ENCODE peak calls at places on chromosomes 7 and 10, in four cellular contexts. J is A549, A is K562, P is H1. K is an unnamed sample.

GRCh38 chr10:121910673-121911420 is 17.0 kb downstream of the ATE1 start:
- DNase-seq in J (peak), A (no peak), P (no peak), K (no peak)

GRCh38 chr7:71976670-71977069 is 435.5 kb downstream of the CALN1 start:
- DNase-seq in P (no peak), A (no peak), J (no peak), K (no peak)

GRCh38 chr7:121204537-121204936 is 124.3 kb upstream of the WNT16 start:
- DNase-seq in J (no peak), P (no peak), A (no peak), K (no peak)

GRCh38 chr10:131074682-131075081 is 236.8 kb downstream of the TCERG1L start:
- DNase-seq in A (no peak), J (no peak), P (no peak), K (no peak)

GRCh38 chr7:40015790-40016296 is 65.8 kb downstream of the CDK13 start:
- DNase-seq in P (no peak), J (no peak), A (no peak), K (peak)

GRCh38 chr10:30967654-30968421 is 63.8 kb downstream of the ZNF438 start:
- DNase-seq in J (no peak), P (no peak), A (no peak), K (no peak)

GRCh38 chr10:31602541-31603244 is 283.7 kb downstream of the ZEB1 start:
- DNase-seq in P (peak), A (no peak), J (peak), K (no peak)

GRCh38 chr10:121449457-121450045 is 148.7 kb downstream of the FGFR2 start:
- DNase-seq in A (no peak), P (no peak), J (no peak), K (no peak)

GRCh38 chr10:33965795-33966581 is 631.5 kb upstream of the NRP1 start:
- DNase-seq in J (no peak), P (no peak), A (no peak), K (peak)

GRCh38 chr10:118584181-118584954 is 11.1 kb downstream of the PRLHR start:
- DNase-seq in P (no peak), A (no peak), J (no peak), K (no peak)

GRCh38 chr10:16611037-16611436 is 89.4 kb upstream of the C1QL3 start:
- DNase-seq in A (no peak), J (no peak), P (no peak), K (no peak)

GRCh38 chr10:124565565-124566221 is 104.1 kb downstream of the LHPP start:
- DNase-seq in A (peak), P (peak), J (peak), K (peak)

GRCh38 chr10:109593686-109594085 is 329.6 kb downstream of the XPNPEP1 start:
- DNase-seq in J (no peak), P (no peak), A (no peak), K (no peak)

GRCh38 chr10:126783806-126784205 is 113.3 kb upstream of the C10orf90 start:
- DNase-seq in P (no peak), A (no peak), J (no peak), K (no peak)

GRCh38 chr10:32376780-32377179 is 29.8 kb upstream of the EPC1 start:
- DNase-seq in J (no peak), P (no peak), A (no peak), K (no peak)

GRCh38 chr10:104334965-104335650 is 3.2 kb downstream of the ITPRIP start:
- DNase-seq in A (no peak), P (no peak), J (no peak), K (no peak)

GRCh38 chr10:15585303-15585715 is 134.4 kb downstream of the ITGA8 start:
- DNase-seq in A (peak), J (peak), P (peak), K (peak)

GRCh38 chr10:92200564-92200963 is 90.3 kb downstream of the CPEB3 start:
- DNase-seq in A (no peak), J (no peak), P (no peak), K (no peak)

GRCh38 chr10:119770928-119771327 is 45.1 kb downstream of the INPP5F start:
- DNase-seq in J (no peak), A (no peak), P (no peak), K (no peak)

GRCh38 chr7:104328308-104328969 is at the start of gene LHFPL3:
- DNase-seq in J (no peak), P (peak), A (no peak), K (no peak)

GRCh38 chr7:156178214-156178613 is 366.0 kb upstream of the SHH start:
- DNase-seq in P (no peak), A (no peak), J (no peak), K (no peak)

DNA sequence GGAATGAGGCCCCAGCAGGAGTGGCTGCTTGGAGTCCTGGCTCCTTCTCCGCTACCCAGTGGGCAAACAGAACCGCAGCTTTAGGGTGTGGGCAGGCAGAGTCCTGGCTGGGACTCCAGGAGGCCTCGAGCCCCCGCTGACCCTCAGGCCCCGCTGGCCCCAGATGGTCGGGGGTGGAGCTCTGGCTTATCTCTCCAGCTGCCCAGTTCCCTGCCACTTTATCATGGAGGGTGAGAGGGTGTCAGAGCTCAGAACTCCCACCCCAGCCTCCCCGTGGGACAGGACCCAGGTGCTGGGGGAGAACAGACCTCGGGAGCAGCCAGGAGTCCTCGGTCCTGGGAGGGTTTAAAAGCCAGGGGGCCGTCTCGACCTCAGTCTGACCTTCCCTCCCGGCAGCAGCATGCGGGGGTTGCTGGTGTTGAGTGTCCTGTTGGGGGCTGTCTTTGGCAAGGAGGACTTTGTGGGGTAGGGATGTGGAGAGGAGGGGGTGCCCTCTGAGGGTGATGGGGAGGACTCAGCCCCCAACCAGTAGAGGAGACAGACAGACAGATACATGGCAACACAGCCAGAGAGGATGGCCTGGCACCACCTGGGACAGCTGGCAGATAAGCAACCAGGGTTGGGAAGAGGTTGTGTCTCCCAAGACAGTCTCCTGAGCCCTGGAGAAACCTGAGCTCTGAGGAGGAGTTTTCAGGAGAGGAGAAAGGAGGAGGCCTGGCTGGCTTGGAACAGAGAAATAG is at the start of gene CPA1:
- DNase-seq in P (no peak), A (no peak), J (no peak), K (no peak)
- TF ChIP-seq RNF2 in P (no peak), A (no peak), J (no peak), K (no peak)

DNA sequence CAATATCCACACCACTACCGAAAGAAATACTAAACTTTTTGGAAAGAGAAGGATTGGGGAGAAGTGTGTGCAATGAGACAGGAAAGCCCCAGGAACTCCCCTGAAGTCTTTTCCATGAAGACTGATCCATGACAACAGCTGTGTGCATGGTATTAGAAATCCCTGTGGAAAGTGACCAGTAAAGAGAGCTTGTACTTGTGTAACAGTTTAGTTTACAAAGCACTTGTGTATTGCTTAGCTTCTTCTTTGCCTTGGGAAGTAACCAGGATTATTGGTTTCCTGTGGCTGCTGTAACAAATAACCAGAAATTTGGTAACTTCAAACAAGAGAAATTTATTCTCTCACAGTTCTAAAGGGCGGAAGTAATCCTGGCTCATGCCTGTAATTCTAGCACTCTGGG is 18.8 kb downstream of the TFAM start:
- DNase-seq in A (no peak), P (no peak), J (no peak), K (no peak)
- TF ChIP-seq RNF2 in A (no peak), P (no peak), J (no peak), K (no peak)

DNA sequence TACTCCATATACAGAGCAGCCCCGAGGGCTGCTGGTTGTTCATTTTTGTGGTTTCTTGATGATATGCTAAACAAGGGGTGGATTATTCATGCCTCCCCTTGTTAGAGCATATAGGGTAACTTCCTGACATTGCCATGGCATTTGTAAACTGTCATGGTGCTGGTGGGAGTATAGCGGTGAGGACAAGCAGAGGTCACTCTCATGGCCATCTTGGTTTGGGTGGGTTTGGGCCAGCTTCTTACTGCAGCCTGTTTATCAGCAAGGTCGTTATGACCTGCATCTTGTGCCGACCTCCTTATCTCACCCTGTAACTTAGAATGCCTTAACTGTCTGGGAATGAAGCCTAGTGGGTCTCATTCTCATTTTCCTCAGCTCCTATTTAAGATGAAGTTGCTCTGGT is 31.3 kb downstream of the GNAT3 start:
- DNase-seq in A (no peak), J (no peak), P (no peak), K (no peak)
- TF ChIP-seq RNF2 in A (no peak), J (no peak), P (no peak), K (no peak)

GRCh38 chr10:84257343-84258020 is 12.6 kb downstream of the RGR start:
- DNase-seq in P (no peak), A (no peak), J (no peak), K (no peak)

GRCh38 chr10:84258034-84258695 is 13.3 kb downstream of the RGR start:
- DNase-seq in J (no peak), A (no peak), P (no peak), K (no peak)

GRCh38 chr10:84254552-84255137 is 9.8 kb downstream of the RGR start:
- DNase-seq in J (no peak), P (no peak), A (no peak), K (no peak)

GRCh38 chr10:84261236-84261635 is 16.4 kb downstream of the RGR start:
- DNase-seq in J (no peak), P (no peak), A (no peak), K (no peak)

GRCh38 chr10:84256510-84257342 is 11.9 kb downstream of the RGR start:
- DNase-seq in A (peak), J (peak), P (peak), K (peak)
- TF ChIP-seq RNF2 in A (peak), J (no peak), P (no peak), K (no peak)

DNA sequence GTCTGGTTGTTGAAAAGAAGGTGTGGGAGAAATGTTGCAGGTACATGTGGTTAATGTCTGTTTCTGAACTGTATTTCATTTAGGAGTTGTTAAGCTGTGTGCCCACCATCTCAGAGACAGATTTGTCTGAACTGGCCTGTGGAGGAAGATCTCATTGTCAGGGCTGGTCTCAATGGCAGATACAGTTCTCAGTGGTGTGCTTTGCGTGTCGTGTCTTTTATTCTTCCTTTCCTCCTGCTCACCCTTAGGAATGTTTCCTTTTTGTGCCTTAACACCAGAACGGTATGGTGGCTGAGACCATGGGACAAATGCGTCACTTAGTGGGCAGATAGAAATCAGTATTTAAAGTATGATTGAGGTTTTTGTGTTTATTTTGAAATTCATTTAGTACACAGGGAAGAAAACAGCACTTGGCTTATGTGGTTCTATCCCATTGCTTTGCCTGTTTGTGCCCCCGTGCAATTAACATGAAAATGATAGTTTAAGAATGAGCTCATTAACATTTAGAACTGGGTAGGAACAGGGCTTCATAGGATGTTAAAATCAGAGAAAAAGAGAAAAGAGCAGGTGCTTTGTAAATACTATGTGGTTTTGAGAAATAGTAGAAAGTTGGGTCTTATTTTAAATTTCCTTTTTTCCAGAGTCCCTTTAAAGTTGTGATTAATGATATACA is 112.6 kb downstream of the AUTS2 start:
- DNase-seq in A (no peak), P (no peak), J (no peak), K (no peak)
- TF ChIP-seq RNF2 in A (no peak), P (no peak), J (no peak), K (no peak)

GRCh38 chr7:26440993-26441636 is 149.5 kb downstream of the SNX10 start:
- DNase-seq in P (no peak), J (no peak), A (no peak), K (peak)
- TF ChIP-seq RNF2 in P (no peak), J (no peak), A (no peak), K (no peak)

K was measured in HepG2.